ENCODE peak calls at places on chromosomes 16 and 17, in four cellular contexts. K, G, A and Q are unnamed samples.

GRCh38 chr16:870856-871561 is 70.5 kb upstream of the GNG13 start:
- DNase-seq in K (no peak), A (no peak), G (no peak), Q (no peak)

GRCh38 chr17:60145006-60145935 is 4.5 kb upstream of the CA4 start:
- DNase-seq in G (no peak), K (no peak), A (no peak), Q (no peak)

GRCh38 chr16:81237282-81237681 is 1.2 kb upstream of the BCO1 start:
- DNase-seq in G (no peak), A (peak), K (no peak), Q (no peak)

GRCh38 chr16:60907645-60908044 is 1128.6 kb downstream of the CDH8 start:
- DNase-seq in G (no peak), A (no peak), K (no peak), Q (no peak)

GRCh38 chr16:31869511-31870201 is 4.0 kb upstream of the ZNF267 start:
- DNase-seq in K (no peak), A (peak), G (peak), Q (peak)

GRCh38 chr17:6753006-6753445 is 2.8 kb upstream of the XAF1 start:
- DNase-seq in G (peak), K (no peak), A (peak), Q (peak)

GRCh38 chr17:77577491-77577890 is 381.0 kb upstream of the TNRC6C start:
- DNase-seq in G (no peak), K (no peak), A (no peak), Q (no peak)

GRCh38 chr17:81484195-81484979 is 28.2 kb downstream of the ACTG1 start:
- DNase-seq in G (peak), K (peak), A (peak), Q (peak)

GRCh38 chr16:17590711-17591654 is 120.2 kb upstream of the XYLT1 start:
- DNase-seq in K (no peak), A (no peak), G (peak), Q (peak)

GRCh38 chr17:56571456-56571855 is 22.0 kb upstream of the NOG start:
- DNase-seq in K (no peak), G (no peak), A (no peak), Q (no peak)

GRCh38 chr16:87619360-87620200 is 17.3 kb downstream of the JPH3 start:
- DNase-seq in K (no peak), A (no peak), G (no peak), Q (no peak)

GRCh38 chr17:81198826-81199481 is 23.8 kb downstream of the CEP131 start:
- DNase-seq in G (no peak), K (no peak), A (no peak), Q (no peak)

GRCh38 chr17:40307001-40307690 is 1.8 kb upstream of the RARA start:
- DNase-seq in G (peak), A (no peak), K (no peak), Q (peak)

GRCh38 chr16:27097671-27098275 is 31.0 kb downstream of the C16orf82 start:
- DNase-seq in G (no peak), K (no peak), A (peak), Q (no peak)

GRCh38 chr17:7476474-7476873 is 3.0 kb downstream of the ZBTB4 start:
- DNase-seq in A (no peak), G (peak), K (no peak), Q (no peak)

GRCh38 chr16:71883193-71883848 is 661 bp downstream of the ZNF821 start:
- DNase-seq in K (peak), A (peak), G (no peak), Q (peak)

GRCh38 chr16:47916266-47916665 is 239.5 kb downstream of the ABCC12 start:
- DNase-seq in G (no peak), A (no peak), K (no peak), Q (no peak)

GRCh38 chr17:49951362-49952080 is 17.5 kb upstream of the DLX4 start:
- DNase-seq in K (no peak), A (no peak), G (no peak), Q (no peak)

GRCh38 chr17:81391964-81392908 is 3.0 kb upstream of the BAHCC1 start:
- DNase-seq in G (peak), K (no peak), A (no peak), Q (no peak)

GRCh38 chr16:15031179-15031578 is 24.7 kb downstream of the NTAN1 start:
- DNase-seq in K (no peak), A (no peak), G (no peak), Q (no peak)

GRCh38 chr17:69557339-69557738 is 142.8 kb downstream of the MAP2K6 start:
- DNase-seq in A (no peak), K (no peak), G (no peak), Q (no peak)

GRCh38 chr16:2426941-2427361 is 2.3 kb upstream of the CCNF start:
- DNase-seq in A (no peak), G (no peak), K (no peak), Q (no peak)

GRCh38 chr17:19703106-19703775 is 13.1 kb downstream of the SLC47A2 start:
- DNase-seq in A (no peak), K (no peak), G (no peak), Q (no peak)

GRCh38 chr17:28712037-28712704 is 483 bp upstream of the PROCA1 start:
- DNase-seq in A (peak), K (no peak), G (no peak), Q (peak)

GRCh38 chr17:30241051-30241450 is 5.6 kb upstream of the SLC6A4 start:
- DNase-seq in A (no peak), G (no peak), K (no peak), Q (no peak)

GRCh38 chr16:72198021-72198420 is 26.1 kb upstream of the PMFBP1 start:
- DNase-seq in G (peak), K (no peak), A (peak), Q (no peak)

GRCh38 chr16:11202260-11203091 is 53.5 kb downstream of the SOCS1 start:
- DNase-seq in K (no peak), A (no peak), G (peak), Q (no peak)

GRCh38 chr17:42103221-42103954 is 5.1 kb upstream of the ZNF385C start:
- DNase-seq in G (no peak), K (no peak), A (no peak), Q (no peak)

GRCh38 chr17:69175812-69176517 is 34.3 kb upstream of the ABCA6 start:
- DNase-seq in G (peak), A (no peak), K (no peak), Q (no peak)

GRCh38 chr17:82388223-82388921 is 16.8 kb downstream of the UTS2R start:
- DNase-seq in A (no peak), G (no peak), K (no peak), Q (no peak)

GRCh38 chr17:3600529-3601205 is 8.5 kb downstream of the TRPV1 start:
- DNase-seq in A (no peak), G (no peak), K (no peak), Q (no peak)

GRCh38 chr17:4944163-4944553 is 4.1 kb downstream of the RNF167 start:
- DNase-seq in K (no peak), A (no peak), G (no peak), Q (peak)

GRCh38 chr17:66807182-66807581 is 27.7 kb upstream of the CACNG5 start:
- DNase-seq in K (no peak), G (no peak), A (no peak), Q (no peak)

GRCh38 chr17:32191306-32191705 is 49.0 kb downstream of the RHOT1 start:
- DNase-seq in G (peak), K (no peak), A (no peak), Q (no peak)

GRCh38 chr17:82014432-82014831 is 8.2 kb downstream of the CENPX start:
- DNase-seq in G (no peak), K (no peak), A (no peak), Q (no peak)

GRCh38 chr17:29563816-29564215 is 3.0 kb downstream of the ABHD15 start:
- DNase-seq in K (no peak), G (no peak), A (no peak), Q (no peak)

GRCh38 chr17:30208214-30208613 is 27.3 kb downstream of the SLC6A4 start:
- DNase-seq in A (no peak), G (no peak), K (no peak), Q (no peak)

DNA sequence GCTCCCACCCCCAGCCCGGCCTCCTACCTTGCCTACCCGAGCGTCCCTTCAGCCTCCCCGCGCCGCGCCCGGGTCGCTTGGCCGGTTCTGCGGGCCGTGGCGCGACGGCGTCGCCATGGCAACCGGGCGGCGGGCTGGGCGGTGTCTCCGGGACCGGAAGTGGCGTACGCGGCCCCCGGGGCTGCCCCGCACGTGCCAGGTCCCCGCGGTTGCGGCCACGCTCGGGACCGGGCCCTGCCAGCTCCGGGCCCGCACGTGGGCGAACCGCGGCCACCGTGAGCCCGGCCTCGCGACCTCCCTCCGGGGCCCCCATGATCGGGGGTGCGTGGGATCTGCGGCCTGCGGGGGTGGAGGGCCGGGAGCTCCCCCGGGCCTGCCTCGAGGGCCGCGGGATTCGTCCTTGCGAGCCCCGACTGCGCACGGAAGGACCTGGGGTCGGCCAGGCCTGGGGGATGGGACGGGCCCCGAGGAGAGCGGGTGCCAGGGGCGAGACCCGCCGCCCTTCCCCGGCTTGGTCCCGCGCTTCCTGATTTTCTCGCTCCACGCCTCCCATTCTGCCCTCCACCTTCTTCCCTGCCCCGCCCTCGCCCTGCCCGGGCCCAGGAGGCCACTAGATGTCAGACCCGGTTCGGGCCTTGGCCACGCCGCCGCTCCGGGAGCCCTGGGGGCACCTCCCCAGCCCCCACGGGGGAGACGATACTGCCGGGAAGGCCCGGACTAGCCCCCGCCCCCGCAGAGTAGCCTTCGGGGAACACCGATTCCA is at the start of gene CYB561:
- DNase-seq in A (peak), G (no peak), K (peak), Q (peak)
- TF ChIP-seq CTCF in A (no peak), G (peak), K (no peak), Q (no peak)

DNA sequence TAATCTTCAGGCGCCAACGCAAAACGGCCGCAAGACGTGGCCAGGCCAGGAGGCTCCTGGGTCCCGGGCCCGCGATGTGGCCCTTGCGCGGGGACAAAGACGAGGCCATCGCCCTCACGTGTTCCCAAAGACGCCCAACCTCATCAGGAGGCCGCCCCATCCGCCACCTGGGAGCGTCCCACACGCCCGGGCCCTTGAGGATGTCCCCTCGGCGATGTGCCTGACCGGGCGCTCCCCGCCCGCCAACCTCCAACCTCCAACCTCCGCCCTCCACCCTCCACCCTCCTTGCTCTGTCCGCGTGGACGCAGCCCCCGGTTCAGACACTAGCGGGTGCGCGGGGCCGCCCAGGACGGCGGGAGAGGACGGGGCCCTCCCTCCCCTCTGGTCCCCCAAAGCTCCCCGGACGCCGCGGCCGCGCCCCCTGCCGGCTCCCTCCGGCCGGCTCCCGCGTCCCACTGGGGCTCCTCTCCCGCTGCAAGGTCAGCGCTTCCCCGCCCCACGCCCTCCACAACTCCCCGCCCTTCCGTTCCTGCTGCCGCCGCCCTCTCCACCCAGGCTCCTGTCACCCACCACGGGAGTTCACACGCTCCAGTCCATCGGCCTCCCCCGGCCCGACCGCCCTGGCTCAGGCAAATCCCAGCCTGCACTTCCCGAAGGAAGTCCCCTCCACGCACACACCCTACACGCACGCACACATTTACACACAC is 250.8 kb upstream of the RPL38 start:
- DNase-seq in K (peak), A (peak), G (no peak), Q (peak)
- TF ChIP-seq CTCF in K (peak), A (peak), G (no peak), Q (peak)

DNA sequence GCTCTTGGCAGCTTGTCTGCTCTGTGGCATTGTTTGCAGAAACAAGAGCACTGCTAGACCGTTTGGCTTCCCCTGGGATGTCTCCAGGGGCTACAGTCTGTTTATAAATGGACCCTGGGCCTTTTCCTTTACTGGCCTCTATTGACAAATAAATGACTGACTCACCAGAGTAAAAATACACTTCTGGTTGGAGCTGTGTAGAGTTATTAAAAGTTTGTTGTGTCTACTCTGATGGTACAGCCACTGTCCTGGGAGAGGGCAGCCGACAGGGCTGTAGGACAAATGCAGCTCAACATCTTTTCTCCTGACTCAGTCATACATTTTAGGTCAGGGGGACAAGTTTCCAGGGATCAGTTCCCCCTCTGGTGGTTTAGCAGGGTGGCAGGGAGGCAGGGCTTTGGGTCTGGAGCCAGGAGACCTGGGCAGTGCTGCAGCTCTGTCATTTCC is 30.0 kb downstream of the FOXL1 start:
- DNase-seq in K (no peak), G (no peak), A (no peak), Q (no peak)
- TF ChIP-seq CTCF in K (no peak), G (peak), A (no peak), Q (no peak)

GRCh38 chr17:383771-384621 is 31.4 kb upstream of the RPH3AL start:
- DNase-seq in A (no peak), K (no peak), G (no peak), Q (no peak)

GRCh38 chr17:385836-386144 is 33.2 kb upstream of the RPH3AL start:
- DNase-seq in A (no peak), K (no peak), G (no peak), Q (no peak)

GRCh38 chr17:385195-385835 is 32.7 kb upstream of the RPH3AL start:
- DNase-seq in G (no peak), A (peak), K (peak), Q (peak)

GRCh38 chr17:386145-386876 is 33.7 kb upstream of the RPH3AL start:
- DNase-seq in A (peak), K (peak), G (no peak), Q (peak)

GRCh38 chr17:384622-385194 is 32.1 kb upstream of the RPH3AL start:
- DNase-seq in A (no peak), K (no peak), G (no peak), Q (no peak)
- TF ChIP-seq CTCF in A (no peak), K (no peak), G (no peak), Q (no peak)

DNA sequence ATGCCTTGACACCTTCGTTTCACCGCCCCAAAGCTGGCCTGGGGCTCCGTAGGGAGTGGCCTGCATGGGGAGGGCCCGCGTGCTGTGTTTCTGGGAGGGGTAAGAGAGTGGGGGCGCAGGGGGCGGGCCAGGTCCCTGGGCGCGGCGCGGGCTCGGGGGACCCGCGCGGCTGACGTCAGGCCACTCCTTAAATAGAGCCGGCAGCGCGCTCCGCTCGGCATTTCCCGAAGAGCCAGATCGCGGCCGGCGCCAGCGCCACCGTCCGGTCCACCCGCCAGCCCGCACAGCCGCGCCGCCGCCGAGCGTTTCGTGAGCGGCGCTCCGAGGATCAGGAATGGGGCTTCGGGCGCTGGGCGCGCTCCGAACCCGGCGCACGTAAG is at the start of gene HS3ST2:
- DNase-seq in K (peak), A (peak), G (no peak), Q (peak)
- TF ChIP-seq CTCF in K (peak), A (peak), G (peak), Q (no peak)

DNA sequence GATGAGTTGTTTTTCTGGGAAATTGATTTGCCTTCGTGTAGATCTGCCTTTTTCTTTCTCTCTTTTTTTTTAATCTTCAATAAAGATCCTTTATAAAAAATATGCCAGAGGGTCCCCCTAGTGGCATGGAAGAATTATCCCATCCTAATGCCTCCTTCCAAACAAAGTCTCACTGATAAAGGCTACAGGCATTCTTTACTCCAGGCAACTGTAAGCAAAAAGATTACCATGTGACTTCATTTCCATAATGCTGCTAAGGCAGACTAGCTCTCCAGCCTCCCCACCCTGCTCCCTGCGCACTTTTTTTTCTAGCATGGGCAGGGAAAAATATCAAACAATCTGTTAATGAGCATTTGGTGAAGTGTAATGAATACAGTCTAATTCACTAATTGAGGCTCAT is 220.2 kb upstream of the CDH8 start:
- DNase-seq in G (no peak), A (no peak), K (no peak), Q (no peak)
- TF ChIP-seq CTCF in G (peak), A (no peak), K (peak), Q (no peak)

GRCh38 chr16:56824335-56824734 is 40.7 kb upstream of the SLC12A3 start:
- DNase-seq in G (no peak), K (no peak), A (peak), Q (no peak)
- TF ChIP-seq CTCF in G (peak), K (peak), A (no peak), Q (no peak)

GRCh38 chr17:8753136-8753975 is 5.0 kb downstream of the SPDYE4 start:
- DNase-seq in K (no peak), G (no peak), A (no peak), Q (no peak)

GRCh38 chr17:8757189-8757588 is 1.2 kb downstream of the SPDYE4 start:
- DNase-seq in A (no peak), K (no peak), G (no peak), Q (no peak)

GRCh38 chr17:8754890-8755289 is 3.5 kb downstream of the SPDYE4 start:
- DNase-seq in A (no peak), G (no peak), K (no peak), Q (no peak)

GRCh38 chr17:8755590-8756255 is 2.6 kb downstream of the SPDYE4 start:
- DNase-seq in A (no peak), K (no peak), G (no peak), Q (no peak)

DNA sequence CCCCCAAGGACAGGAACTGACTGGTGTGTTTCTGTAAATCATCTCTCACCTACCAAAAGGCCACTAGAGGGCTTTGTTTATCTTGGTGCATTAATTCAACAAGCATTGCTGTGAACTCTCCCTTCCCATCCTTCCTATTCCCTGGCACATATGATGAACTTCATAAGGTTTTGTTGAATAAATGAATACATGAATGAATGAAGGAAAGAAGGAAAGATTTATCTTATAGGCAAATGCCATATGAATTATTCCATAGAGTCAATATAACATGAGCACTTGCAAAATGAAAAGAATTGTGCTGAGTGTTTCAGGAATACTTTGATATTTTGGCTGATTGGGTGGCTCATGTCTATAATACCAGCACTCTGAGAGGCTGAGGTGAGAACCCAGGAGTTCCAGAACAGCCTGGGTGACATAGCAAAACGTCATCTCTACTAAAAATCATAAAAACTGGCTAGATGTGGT is 4.3 kb downstream of the SPDYE4 start:
- DNase-seq in G (peak), K (no peak), A (no peak), Q (no peak)
- TF ChIP-seq CTCF in G (peak), K (peak), A (no peak), Q (peak)